ENCODE peak calls at places on chromosomes 3 and 15, in five cellular contexts. A is foreskin keratinocyte, C is right lobe of liver, U is left lung, X is pancreas. N is an unnamed sample.

GRCh38 chr3:179020112-179020511 is 51.5 kb downstream of the ZMAT3 start:
- ATAC-seq in X (peak), A (no peak), C (peak), U (peak), N (peak)

GRCh38 chr3:172145287-172145686 is 105.9 kb downstream of the FNDC3B start:
- ATAC-seq in A (no peak), X (no peak), U (no peak), C (no peak), N (no peak)

GRCh38 chr3:134287512-134287911 is 36.9 kb upstream of the RYK start:
- ATAC-seq in A (no peak), X (no peak), C (no peak), U (no peak), N (no peak)

GRCh38 chr15:65833501-65834220 is 35.6 kb upstream of the RAB11A start:
- ATAC-seq in U (no peak), X (peak), C (peak), A (no peak), N (no peak)

GRCh38 chr3:71438904-71439303 is 144.6 kb downstream of the FOXP1 start:
- ATAC-seq in U (no peak), A (no peak), C (no peak), X (no peak), N (no peak)

GRCh38 chr3:129793947-129794318 is 99.6 kb downstream of the TMCC1 start:
- ATAC-seq in X (peak), U (peak), C (peak), A (no peak), N (no peak)

GRCh38 chr3:40190056-40190455 is 119.5 kb upstream of the EIF1B start:
- ATAC-seq in X (no peak), C (no peak), A (no peak), U (no peak), N (no peak)

GRCh38 chr3:148255981-148256969 is 441.4 kb upstream of the AGTR1 start:
- ATAC-seq in X (no peak), A (no peak), U (no peak), C (no peak), N (no peak)

GRCh38 chr3:128548426-128549282 is 55.7 kb upstream of the GATA2 start:
- ATAC-seq in U (peak), C (no peak), A (no peak), X (peak), N (no peak)

GRCh38 chr3:51869304-51869703 is 6.1 kb downstream of the IQCF5 start:
- ATAC-seq in C (no peak), X (no peak), U (no peak), A (no peak), N (no peak)

GRCh38 chr3:123409443-123410148 is 39.3 kb downstream of the ADCY5 start:
- ATAC-seq in X (peak), A (peak), U (no peak), C (peak), N (no peak)

GRCh38 chr3:123411340-123412040 is 37.4 kb downstream of the ADCY5 start:
- ATAC-seq in C (peak), U (no peak), A (no peak), X (no peak), N (no peak)

GRCh38 chr3:123412811-123413588 is 35.9 kb downstream of the ADCY5 start:
- ATAC-seq in X (peak), A (no peak), U (peak), C (no peak), N (peak)

GRCh38 chr3:123410149-123410515 is 38.8 kb downstream of the ADCY5 start:
- ATAC-seq in A (no peak), X (no peak), U (no peak), C (no peak), N (no peak)

GRCh38 chr3:123412076-123412475 is 36.8 kb downstream of the ADCY5 start:
- ATAC-seq in A (no peak), U (no peak), C (no peak), X (no peak), N (peak)
- TF ChIP-seq CTCF in A (peak), U (no peak), C (no peak), X (no peak), N (peak)

GRCh38 chr3:122255757-122256439 is 69.2 kb upstream of the CSTA start:
- ATAC-seq in U (peak), X (peak), A (no peak), C (peak), N (no peak)

GRCh38 chr3:122257951-122258350 is 67.1 kb upstream of the CSTA start:
- ATAC-seq in X (no peak), A (no peak), C (no peak), U (no peak), N (no peak)

GRCh38 chr3:122263058-122263457 is 62.0 kb upstream of the CSTA start:
- ATAC-seq in A (no peak), U (no peak), C (no peak), X (no peak), N (no peak)

GRCh38 chr3:122260206-122260605 is 64.8 kb upstream of the CSTA start:
- ATAC-seq in C (no peak), U (peak), A (no peak), X (no peak), N (no peak)

GRCh38 chr3:122258757-122259371 is 66.2 kb upstream of the CSTA start:
- ATAC-seq in X (peak), A (peak), C (peak), U (peak), N (no peak)
- TF ChIP-seq CTCF in X (no peak), A (peak), C (peak), U (peak), N (peak)

DNA sequence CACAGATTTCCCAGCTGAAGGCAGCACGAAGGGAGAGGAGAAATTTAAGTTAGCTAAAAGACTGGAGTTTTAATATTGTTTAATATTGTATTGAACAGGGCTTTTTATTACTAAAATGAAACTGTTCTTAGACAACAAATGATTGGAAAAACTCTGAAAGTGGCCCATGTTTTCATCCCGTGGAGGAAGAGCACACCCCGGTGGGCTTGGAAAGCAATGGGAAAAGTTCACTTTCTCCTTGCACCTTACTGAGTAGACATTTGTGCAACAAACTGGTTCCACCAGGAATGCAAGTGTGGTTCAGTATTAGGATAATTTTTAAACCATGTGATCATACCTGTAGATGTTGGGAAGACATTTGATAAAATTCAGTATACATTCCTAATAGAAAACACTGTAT is 8.2 kb upstream of the ESYT3 start:
- ATAC-seq in C (peak), U (no peak), X (no peak), A (peak), N (no peak)
- TF ChIP-seq CTCF in C (peak), U (peak), X (no peak), A (peak), N (no peak)

GRCh38 chr3:78857494-78858111 is 910.2 kb downstream of the ROBO1 start:
- ATAC-seq in A (peak), U (no peak), C (no peak), X (no peak), N (no peak)
- TF ChIP-seq CTCF in A (peak), U (no peak), C (no peak), X (no peak), N (no peak)

GRCh38 chr3:194128202-194128907 is 7.6 kb upstream of the HES1 start:
- ATAC-seq in C (no peak), A (no peak), X (no peak), U (no peak), N (no peak)
- TF ChIP-seq CTCF in C (no peak), A (no peak), X (no peak), U (no peak), N (no peak)

GRCh38 chr3:8341853-8342252 is 159.8 kb upstream of the LMCD1 start:
- ATAC-seq in C (no peak), A (no peak), X (no peak), U (no peak), N (no peak)

GRCh38 chr3:8338424-8338823 is 163.2 kb upstream of the LMCD1 start:
- ATAC-seq in U (no peak), X (no peak), C (no peak), A (no peak), N (no peak)

DNA sequence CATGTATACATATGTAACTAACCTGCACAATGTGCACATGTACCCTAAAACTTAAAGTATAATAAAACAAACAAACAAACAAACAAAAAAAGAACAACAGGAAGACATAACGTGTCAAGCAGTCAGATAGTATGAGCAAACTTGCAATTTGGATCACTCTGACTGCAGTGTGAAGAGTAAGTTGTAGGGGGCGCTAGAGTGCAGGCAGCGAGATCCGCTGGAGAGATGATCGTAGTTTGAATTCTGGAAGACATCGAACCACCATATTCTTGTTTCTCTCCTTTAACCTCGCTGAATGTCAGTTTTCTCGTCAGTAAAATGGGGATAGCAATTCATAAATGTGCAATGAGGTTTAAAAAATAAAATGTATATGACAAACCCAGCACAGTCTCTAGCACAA is 165.2 kb upstream of the LMCD1 start:
- ATAC-seq in X (no peak), C (no peak), U (no peak), A (no peak), N (no peak)
- TF ChIP-seq CTCF in X (no peak), C (no peak), U (no peak), A (peak), N (no peak)

GRCh38 chr15:99909914-99910313 is 176.7 kb upstream of the LYSMD4 start:
- ATAC-seq in X (no peak), C (no peak), U (peak), A (no peak), N (no peak)
- TF ChIP-seq CTCF in X (no peak), C (no peak), U (no peak), A (peak), N (no peak)

GRCh38 chr15:57740048-57740447 is 33.5 kb downstream of the POLR2M start:
- ATAC-seq in X (no peak), U (no peak), C (no peak), A (no peak), N (no peak)

GRCh38 chr15:57747206-57747605 is 40.7 kb downstream of the POLR2M start:
- ATAC-seq in U (peak), A (no peak), X (no peak), C (peak), N (peak)

GRCh38 chr15:57741089-57741488 is 34.6 kb downstream of the POLR2M start:
- ATAC-seq in C (no peak), A (no peak), U (no peak), X (no peak), N (no peak)

GRCh38 chr15:57746752-57747151 is 40.2 kb downstream of the POLR2M start:
- ATAC-seq in X (no peak), C (no peak), A (no peak), U (peak), N (no peak)

DNA sequence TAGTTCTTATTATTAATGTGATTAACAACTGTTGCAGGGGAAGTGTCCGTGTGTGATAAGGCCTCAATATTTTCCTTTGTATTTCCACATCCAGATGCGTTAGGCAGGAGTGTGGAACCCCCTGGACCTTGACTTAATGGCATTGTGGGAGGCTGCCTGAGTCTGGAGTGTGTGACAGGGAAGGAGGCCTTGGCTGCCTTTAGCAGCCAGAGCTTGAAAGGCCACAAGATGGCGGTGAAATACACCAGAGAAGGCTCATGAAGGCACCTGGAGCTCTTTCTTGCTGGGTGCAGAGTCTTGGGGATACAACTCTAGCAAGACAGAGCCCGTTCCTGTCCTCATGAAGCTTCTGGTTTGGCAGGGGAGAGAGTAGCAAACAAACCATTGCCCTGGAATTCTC is 36.9 kb downstream of the POLR2M start:
- ATAC-seq in C (no peak), A (no peak), U (peak), X (no peak), N (no peak)
- TF ChIP-seq CTCF in C (no peak), A (peak), U (no peak), X (no peak), N (no peak)